ENCODE peak calls at places on chromosome 3, in seven cellular contexts. W is stimulated activated CD4-positive, alpha-beta T cell treated with anti-CD3 and anti-CD28 coated beads, Interleukin-15, amount 100 ng/mL, for 1 hour; I is iris pigment epithelial cell; H is neural progenitor cell; C is C1 segment of cervical spinal cord; N is amygdala; E is T-cell. Z is an unnamed sample.

GRCh38 chr3:155859859-155860258 is 5.6 kb upstream of the SLC33A1 start:
- DNase-seq in W (no peak), I (peak), H (no peak), C (no peak), N (no peak), E (no peak), Z (peak)

GRCh38 chr3:29693863-29694262 is 413.0 kb downstream of the RBMS3 start:
- DNase-seq in W (no peak), I (peak), H (peak), C (no peak), N (no peak), E (no peak), Z (no peak)

GRCh38 chr3:9279959-9280358 is 30.5 kb upstream of the SRGAP3 start:
- DNase-seq in W (no peak), I (peak), H (peak), C (peak), N (no peak), E (no peak), Z (no peak)

GRCh38 chr3:161203485-161204098 is 17.5 kb upstream of the NMD3 start:
- DNase-seq in W (no peak), I (no peak), H (no peak), C (no peak), N (no peak), E (no peak), Z (no peak)

GRCh38 chr3:41141431-41142164 is 57.7 kb upstream of the CTNNB1 start:
- DNase-seq in W (no peak), I (no peak), H (no peak), C (no peak), N (no peak), E (no peak), Z (no peak)

GRCh38 chr3:156978471-156978961 is 152.4 kb downstream of the LEKR1 start:
- DNase-seq in W (no peak), I (peak), H (no peak), C (no peak), N (no peak), E (no peak), Z (no peak)

GRCh38 chr3:81013360-81013759 is 748.1 kb downstream of the GBE1 start:
- DNase-seq in W (no peak), I (peak), H (no peak), C (no peak), N (no peak), E (no peak), Z (no peak)

GRCh38 chr3:81947359-81947758 is 185.9 kb upstream of the GBE1 start:
- DNase-seq in W (no peak), I (no peak), H (no peak), C (no peak), N (no peak), E (no peak), Z (no peak)

GRCh38 chr3:151218136-151218535 is 15.1 kb upstream of the GPR171 start:
- DNase-seq in W (no peak), I (no peak), H (no peak), C (no peak), N (no peak), E (no peak), Z (peak)

GRCh38 chr3:158710601-158711000 is 21.7 kb downstream of the RARRES1 start:
- DNase-seq in W (no peak), I (no peak), H (no peak), C (no peak), N (no peak), E (no peak), Z (no peak)

GRCh38 chr3:144791034-144791433 is 819.4 kb downstream of the DIPK2A start:
- DNase-seq in W (no peak), I (no peak), H (no peak), C (no peak), N (no peak), E (no peak), Z (no peak)

GRCh38 chr3:115819785-115820384 is 196.6 kb downstream of the GAP43 start:
- DNase-seq in W (peak), I (peak), H (peak), C (no peak), N (peak), E (peak), Z (peak)

GRCh38 chr3:25566358-25566920 is 98.3 kb downstream of the TOP2B start:
- DNase-seq in W (no peak), I (no peak), H (peak), C (no peak), N (no peak), E (no peak), Z (no peak)

GRCh38 chr3:84600703-84601225 is 358.0 kb upstream of the CADM2 start:
- DNase-seq in W (no peak), I (peak), H (no peak), C (no peak), N (no peak), E (no peak), Z (no peak)

GRCh38 chr3:18194431-18194830 is 230.7 kb downstream of the SATB1 start:
- DNase-seq in W (no peak), I (peak), H (no peak), C (no peak), N (no peak), E (no peak), Z (no peak)

GRCh38 chr3:134772591-134772990 is 22.5 kb upstream of the EPHB1 start:
- DNase-seq in W (no peak), I (no peak), H (no peak), C (no peak), N (no peak), E (no peak), Z (no peak)

GRCh38 chr3:118126751-118127150 is 907.9 kb downstream of the IGSF11 start:
- DNase-seq in W (no peak), I (no peak), H (no peak), C (no peak), N (no peak), E (no peak), Z (no peak)

GRCh38 chr3:30693470-30694120 is 87.2 kb downstream of the TGFBR2 start:
- DNase-seq in W (no peak), I (peak), H (peak), C (no peak), N (peak), E (peak), Z (peak)

GRCh38 chr3:12522721-12523120 is 22.6 kb downstream of the MKRN2OS start:
- DNase-seq in W (no peak), I (no peak), H (no peak), C (no peak), N (no peak), E (no peak), Z (no peak)

GRCh38 chr3:11251807-11252176 is 20.4 kb upstream of the ATG7 start:
- DNase-seq in W (no peak), I (no peak), H (no peak), C (no peak), N (no peak), E (no peak), Z (no peak)

GRCh38 chr3:112786002-112786590 is 60.6 kb downstream of the CD200R1L start:
- DNase-seq in W (no peak), I (peak), H (no peak), C (no peak), N (no peak), E (no peak), Z (no peak)

GRCh38 chr3:153734777-153735551 is 386.2 kb upstream of the ARHGEF26 start:
- DNase-seq in W (no peak), I (peak), H (no peak), C (no peak), N (no peak), E (no peak), Z (no peak)

GRCh38 chr3:13110678-13111116 is 37.5 kb upstream of the IQSEC1 start:
- DNase-seq in W (no peak), I (peak), H (peak), C (no peak), N (no peak), E (peak), Z (no peak)

Z was measured in SK-N-DZ.